ENCODE peak calls at places on chromosomes 7 and 10, in nine cellular contexts. One of them, this sample, is unnamed.

GRCh38 chr10:105770813-105771212 is 1129.7 kb downstream of the SORCS3 start:
- DNase-seq in SK-N-SH: no peak
- DNase-seq in EL: no peak
- DNase-seq in activated naive CD4-positive, alpha-beta T cell treated with anti-CD3 and anti-CD28 coated beads for 36 hours: no peak
- DNase-seq in T follicular helper cell: no peak
- DNase-seq in HT-29: no peak
- DNase-seq in mesenchymal stem cell: no peak
- DNase-seq in skeletal muscle cell: no peak
- DNase-seq in cardiac muscle cell: peak
- DNase-seq in this sample: no peak

GRCh38 chr10:82238291-82238690 is 363.3 kb downstream of the NRG3 start:
- DNase-seq in T follicular helper cell: no peak
- DNase-seq in mesenchymal stem cell: no peak
- DNase-seq in HT-29: no peak
- DNase-seq in cardiac muscle cell: no peak
- DNase-seq in skeletal muscle cell: no peak
- DNase-seq in EL: no peak
- DNase-seq in SK-N-SH: no peak
- DNase-seq in activated naive CD4-positive, alpha-beta T cell treated with anti-CD3 and anti-CD28 coated beads for 36 hours: no peak
- DNase-seq in this sample: no peak

GRCh38 chr7:49692516-49692915 is 80.9 kb upstream of the VWC2 start:
- DNase-seq in skeletal muscle cell: no peak
- DNase-seq in cardiac muscle cell: no peak
- DNase-seq in SK-N-SH: no peak
- DNase-seq in activated naive CD4-positive, alpha-beta T cell treated with anti-CD3 and anti-CD28 coated beads for 36 hours: no peak
- DNase-seq in mesenchymal stem cell: no peak
- DNase-seq in EL: no peak
- DNase-seq in T follicular helper cell: no peak
- DNase-seq in HT-29: no peak
- DNase-seq in this sample: no peak

GRCh38 chr10:132632091-132632561 is 94.5 kb downstream of the INPP5A start:
- DNase-seq in HT-29: no peak
- DNase-seq in SK-N-SH: no peak
- DNase-seq in T follicular helper cell: no peak
- DNase-seq in mesenchymal stem cell: no peak
- DNase-seq in activated naive CD4-positive, alpha-beta T cell treated with anti-CD3 and anti-CD28 coated beads for 36 hours: no peak
- DNase-seq in skeletal muscle cell: no peak
- DNase-seq in cardiac muscle cell: peak
- DNase-seq in EL: no peak
- DNase-seq in this sample: no peak

GRCh38 chr7:116317907-116318306 is 107.6 kb downstream of the TES start:
- DNase-seq in EL: peak
- DNase-seq in mesenchymal stem cell: no peak
- DNase-seq in skeletal muscle cell: no peak
- DNase-seq in cardiac muscle cell: no peak
- DNase-seq in SK-N-SH: no peak
- DNase-seq in activated naive CD4-positive, alpha-beta T cell treated with anti-CD3 and anti-CD28 coated beads for 36 hours: no peak
- DNase-seq in T follicular helper cell: no peak
- DNase-seq in HT-29: no peak
- DNase-seq in this sample: peak

GRCh38 chr7:111357691-111358090 is 204.6 kb downstream of the IMMP2L start:
- DNase-seq in mesenchymal stem cell: peak
- DNase-seq in skeletal muscle cell: peak
- DNase-seq in cardiac muscle cell: no peak
- DNase-seq in T follicular helper cell: no peak
- DNase-seq in HT-29: peak
- DNase-seq in SK-N-SH: no peak
- DNase-seq in EL: peak
- DNase-seq in activated naive CD4-positive, alpha-beta T cell treated with anti-CD3 and anti-CD28 coated beads for 36 hours: no peak
- DNase-seq in this sample: peak

GRCh38 chr7:97004931-97005763 is at the start of gene DLX6:
- DNase-seq in T follicular helper cell: no peak
- DNase-seq in EL: peak
- DNase-seq in HT-29: no peak
- DNase-seq in skeletal muscle cell: no peak
- DNase-seq in SK-N-SH: peak
- DNase-seq in cardiac muscle cell: peak
- DNase-seq in mesenchymal stem cell: no peak
- DNase-seq in activated naive CD4-positive, alpha-beta T cell treated with anti-CD3 and anti-CD28 coated beads for 36 hours: peak
- DNase-seq in this sample: no peak

GRCh38 chr7:90593205-90593604 is 2.9 kb upstream of the CDK14 start:
- DNase-seq in HT-29: no peak
- DNase-seq in activated naive CD4-positive, alpha-beta T cell treated with anti-CD3 and anti-CD28 coated beads for 36 hours: no peak
- DNase-seq in EL: no peak
- DNase-seq in skeletal muscle cell: no peak
- DNase-seq in SK-N-SH: peak
- DNase-seq in mesenchymal stem cell: no peak
- DNase-seq in cardiac muscle cell: no peak
- DNase-seq in T follicular helper cell: no peak
- DNase-seq in this sample: peak

GRCh38 chr7:3579638-3580219 is 278.7 kb downstream of the SDK1 start:
- DNase-seq in activated naive CD4-positive, alpha-beta T cell treated with anti-CD3 and anti-CD28 coated beads for 36 hours: no peak
- DNase-seq in HT-29: no peak
- DNase-seq in mesenchymal stem cell: no peak
- DNase-seq in EL: no peak
- DNase-seq in T follicular helper cell: no peak
- DNase-seq in skeletal muscle cell: no peak
- DNase-seq in SK-N-SH: no peak
- DNase-seq in cardiac muscle cell: no peak
- DNase-seq in this sample: no peak

GRCh38 chr10:128633864-128634541 is 507.8 kb upstream of the MKI67 start:
- DNase-seq in T follicular helper cell: no peak
- DNase-seq in EL: no peak
- DNase-seq in SK-N-SH: no peak
- DNase-seq in mesenchymal stem cell: no peak
- DNase-seq in skeletal muscle cell: no peak
- DNase-seq in activated naive CD4-positive, alpha-beta T cell treated with anti-CD3 and anti-CD28 coated beads for 36 hours: no peak
- DNase-seq in cardiac muscle cell: peak
- DNase-seq in HT-29: no peak
- DNase-seq in this sample: no peak

GRCh38 chr7:33716581-33717477 is 188.5 kb upstream of the BMPER start:
- DNase-seq in skeletal muscle cell: no peak
- DNase-seq in SK-N-SH: no peak
- DNase-seq in activated naive CD4-positive, alpha-beta T cell treated with anti-CD3 and anti-CD28 coated beads for 36 hours: no peak
- DNase-seq in HT-29: peak
- DNase-seq in EL: peak
- DNase-seq in T follicular helper cell: no peak
- DNase-seq in cardiac muscle cell: peak
- DNase-seq in mesenchymal stem cell: peak
- DNase-seq in this sample: peak

GRCh38 chr10:125060851-125061556 is 99.4 kb downstream of the CTBP2 start:
- DNase-seq in HT-29: peak
- DNase-seq in EL: peak
- DNase-seq in mesenchymal stem cell: peak
- DNase-seq in T follicular helper cell: peak
- DNase-seq in cardiac muscle cell: peak
- DNase-seq in SK-N-SH: peak
- DNase-seq in activated naive CD4-positive, alpha-beta T cell treated with anti-CD3 and anti-CD28 coated beads for 36 hours: peak
- DNase-seq in skeletal muscle cell: no peak
- DNase-seq in this sample: peak

GRCh38 chr10:71651953-71652352 is 67.6 kb downstream of the C10orf105 start:
- DNase-seq in SK-N-SH: no peak
- DNase-seq in EL: no peak
- DNase-seq in cardiac muscle cell: no peak
- DNase-seq in HT-29: no peak
- DNase-seq in T follicular helper cell: no peak
- DNase-seq in skeletal muscle cell: no peak
- DNase-seq in activated naive CD4-positive, alpha-beta T cell treated with anti-CD3 and anti-CD28 coated beads for 36 hours: no peak
- DNase-seq in mesenchymal stem cell: no peak
- DNase-seq in this sample: no peak

GRCh38 chr10:6179078-6179477 is 23.7 kb upstream of the PFKFB3 start:
- DNase-seq in SK-N-SH: no peak
- DNase-seq in activated naive CD4-positive, alpha-beta T cell treated with anti-CD3 and anti-CD28 coated beads for 36 hours: no peak
- DNase-seq in T follicular helper cell: no peak
- DNase-seq in skeletal muscle cell: no peak
- DNase-seq in mesenchymal stem cell: no peak
- DNase-seq in cardiac muscle cell: no peak
- DNase-seq in HT-29: no peak
- DNase-seq in EL: no peak
- DNase-seq in this sample: no peak

GRCh38 chr7:2093214-2093840 is 139.4 kb downstream of the MAD1L1 start:
- DNase-seq in SK-N-SH: no peak
- DNase-seq in mesenchymal stem cell: no peak
- DNase-seq in cardiac muscle cell: no peak
- DNase-seq in skeletal muscle cell: no peak
- DNase-seq in T follicular helper cell: no peak
- DNase-seq in HT-29: no peak
- DNase-seq in EL: no peak
- DNase-seq in activated naive CD4-positive, alpha-beta T cell treated with anti-CD3 and anti-CD28 coated beads for 36 hours: no peak
- DNase-seq in this sample: no peak

GRCh38 chr10:15433850-15434537 is 62.9 kb upstream of the FAM171A1 start:
- DNase-seq in activated naive CD4-positive, alpha-beta T cell treated with anti-CD3 and anti-CD28 coated beads for 36 hours: peak
- DNase-seq in EL: peak
- DNase-seq in HT-29: peak
- DNase-seq in SK-N-SH: peak
- DNase-seq in skeletal muscle cell: no peak
- DNase-seq in cardiac muscle cell: peak
- DNase-seq in T follicular helper cell: no peak
- DNase-seq in mesenchymal stem cell: peak
- DNase-seq in this sample: peak

GRCh38 chr7:33298848-33299247 is 169.5 kb downstream of the BBS9 start:
- DNase-seq in mesenchymal stem cell: no peak
- DNase-seq in HT-29: no peak
- DNase-seq in T follicular helper cell: no peak
- DNase-seq in EL: no peak
- DNase-seq in activated naive CD4-positive, alpha-beta T cell treated with anti-CD3 and anti-CD28 coated beads for 36 hours: no peak
- DNase-seq in skeletal muscle cell: no peak
- DNase-seq in SK-N-SH: peak
- DNase-seq in cardiac muscle cell: no peak
- DNase-seq in this sample: no peak

GRCh38 chr10:113093188-113094113 is 143.4 kb downstream of the TCF7L2 start:
- DNase-seq in cardiac muscle cell: no peak
- DNase-seq in SK-N-SH: no peak
- DNase-seq in skeletal muscle cell: no peak
- DNase-seq in activated naive CD4-positive, alpha-beta T cell treated with anti-CD3 and anti-CD28 coated beads for 36 hours: no peak
- DNase-seq in T follicular helper cell: no peak
- DNase-seq in EL: peak
- DNase-seq in HT-29: peak
- DNase-seq in mesenchymal stem cell: peak
- DNase-seq in this sample: peak

GRCh38 chr7:132276252-132276651 is 300.0 kb downstream of the PLXNA4 start:
- DNase-seq in cardiac muscle cell: no peak
- DNase-seq in activated naive CD4-positive, alpha-beta T cell treated with anti-CD3 and anti-CD28 coated beads for 36 hours: no peak
- DNase-seq in SK-N-SH: peak
- DNase-seq in mesenchymal stem cell: no peak
- DNase-seq in skeletal muscle cell: no peak
- DNase-seq in T follicular helper cell: no peak
- DNase-seq in EL: no peak
- DNase-seq in HT-29: no peak
- DNase-seq in this sample: no peak

GRCh38 chr10:72158174-72158573 is 57.6 kb upstream of the ANAPC16 start:
- DNase-seq in HT-29: no peak
- DNase-seq in mesenchymal stem cell: no peak
- DNase-seq in EL: no peak
- DNase-seq in cardiac muscle cell: no peak
- DNase-seq in T follicular helper cell: no peak
- DNase-seq in SK-N-SH: no peak
- DNase-seq in activated naive CD4-positive, alpha-beta T cell treated with anti-CD3 and anti-CD28 coated beads for 36 hours: no peak
- DNase-seq in skeletal muscle cell: no peak
- DNase-seq in this sample: no peak

GRCh38 chr10:50025627-50026026 is 37.4 kb downstream of the AGAP6 start:
- DNase-seq in activated naive CD4-positive, alpha-beta T cell treated with anti-CD3 and anti-CD28 coated beads for 36 hours: no peak
- DNase-seq in HT-29: no peak
- DNase-seq in skeletal muscle cell: no peak
- DNase-seq in cardiac muscle cell: no peak
- DNase-seq in EL: no peak
- DNase-seq in T follicular helper cell: no peak
- DNase-seq in SK-N-SH: no peak
- DNase-seq in mesenchymal stem cell: no peak
- DNase-seq in this sample: no peak

GRCh38 chr7:3109516-3109915 is 65.8 kb upstream of the CARD11 start:
- DNase-seq in EL: no peak
- DNase-seq in T follicular helper cell: no peak
- DNase-seq in mesenchymal stem cell: no peak
- DNase-seq in skeletal muscle cell: no peak
- DNase-seq in activated naive CD4-positive, alpha-beta T cell treated with anti-CD3 and anti-CD28 coated beads for 36 hours: no peak
- DNase-seq in cardiac muscle cell: no peak
- DNase-seq in HT-29: no peak
- DNase-seq in SK-N-SH: no peak
- DNase-seq in this sample: no peak

GRCh38 chr7:117048114-117048853 is 95.0 kb downstream of the ST7 start:
- DNase-seq in activated naive CD4-positive, alpha-beta T cell treated with anti-CD3 and anti-CD28 coated beads for 36 hours: peak
- DNase-seq in EL: no peak
- DNase-seq in skeletal muscle cell: no peak
- DNase-seq in mesenchymal stem cell: no peak
- DNase-seq in SK-N-SH: no peak
- DNase-seq in T follicular helper cell: no peak
- DNase-seq in HT-29: no peak
- DNase-seq in cardiac muscle cell: no peak
- DNase-seq in this sample: no peak

GRCh38 chr7:117716707-117717294 is 156.4 kb downstream of the CTTNBP2 start:
- DNase-seq in T follicular helper cell: no peak
- DNase-seq in EL: no peak
- DNase-seq in mesenchymal stem cell: no peak
- DNase-seq in activated naive CD4-positive, alpha-beta T cell treated with anti-CD3 and anti-CD28 coated beads for 36 hours: no peak
- DNase-seq in skeletal muscle cell: no peak
- DNase-seq in HT-29: peak
- DNase-seq in SK-N-SH: no peak
- DNase-seq in cardiac muscle cell: no peak
- DNase-seq in this sample: no peak

GRCh38 chr10:7071421-7071820 is 339.4 kb downstream of the SFMBT2 start:
- DNase-seq in SK-N-SH: no peak
- DNase-seq in cardiac muscle cell: no peak
- DNase-seq in skeletal muscle cell: no peak
- DNase-seq in HT-29: no peak
- DNase-seq in activated naive CD4-positive, alpha-beta T cell treated with anti-CD3 and anti-CD28 coated beads for 36 hours: no peak
- DNase-seq in mesenchymal stem cell: no peak
- DNase-seq in EL: no peak
- DNase-seq in T follicular helper cell: no peak
- DNase-seq in this sample: no peak

GRCh38 chr10:114684822-114685209 is 26.7 kb upstream of the ABLIM1 start:
- DNase-seq in EL: peak
- DNase-seq in HT-29: peak
- DNase-seq in skeletal muscle cell: no peak
- DNase-seq in cardiac muscle cell: no peak
- DNase-seq in T follicular helper cell: no peak
- DNase-seq in mesenchymal stem cell: peak
- DNase-seq in activated naive CD4-positive, alpha-beta T cell treated with anti-CD3 and anti-CD28 coated beads for 36 hours: no peak
- DNase-seq in SK-N-SH: peak
- DNase-seq in this sample: peak

GRCh38 chr7:47186316-47186715 is 395.6 kb downstream of the TNS3 start:
- DNase-seq in EL: no peak
- DNase-seq in SK-N-SH: no peak
- DNase-seq in HT-29: no peak
- DNase-seq in activated naive CD4-positive, alpha-beta T cell treated with anti-CD3 and anti-CD28 coated beads for 36 hours: no peak
- DNase-seq in cardiac muscle cell: no peak
- DNase-seq in skeletal muscle cell: no peak
- DNase-seq in T follicular helper cell: no peak
- DNase-seq in mesenchymal stem cell: no peak
- DNase-seq in this sample: no peak

GRCh38 chr10:49564461-49565009 is 25.6 kb upstream of the ERCC6 start:
- DNase-seq in EL: peak
- DNase-seq in mesenchymal stem cell: no peak
- DNase-seq in HT-29: no peak
- DNase-seq in skeletal muscle cell: no peak
- DNase-seq in T follicular helper cell: no peak
- DNase-seq in cardiac muscle cell: no peak
- DNase-seq in activated naive CD4-positive, alpha-beta T cell treated with anti-CD3 and anti-CD28 coated beads for 36 hours: no peak
- DNase-seq in SK-N-SH: no peak
- DNase-seq in this sample: no peak

GRCh38 chr10:17516376-17516775 is 62.0 kb upstream of the ST8SIA6 start:
- DNase-seq in EL: no peak
- DNase-seq in skeletal muscle cell: no peak
- DNase-seq in activated naive CD4-positive, alpha-beta T cell treated with anti-CD3 and anti-CD28 coated beads for 36 hours: no peak
- DNase-seq in cardiac muscle cell: no peak
- DNase-seq in SK-N-SH: no peak
- DNase-seq in mesenchymal stem cell: peak
- DNase-seq in HT-29: no peak
- DNase-seq in T follicular helper cell: no peak
- DNase-seq in this sample: no peak